ENCODE peak calls at places on chromosomes 3 and 15, in eight cellular contexts. T is germinal center; L is activated T-helper 2 cell treated with anti-CD3 and anti-CD28 coated beads, Interferon-gamma antibody, Interleukin-2, Interleukin-4, amounts not matched to agents 10 μg/mL and 5 μg/mL and 100 μg/mL, durations not matched to agents 14 hours and 24 hours and 36 hours; F is HCT116; D is ACHN; N is RWPE1; E is D721Med; W is hippocampal formation. A is an unnamed sample.

GRCh38 chr3:35936571-35936970 is 297.2 kb downstream of the ARPP21 start:
- DNase-seq in T (no peak), L (no peak), F (no peak), D (no peak), N (no peak), E (no peak), W (no peak), A (no peak)

GRCh38 chr15:32730677-32731654 is 13.2 kb downstream of the GREM1 start:
- DNase-seq in T (no peak), L (no peak), F (peak; percentile 55), D (peak; percentile 40), N (peak; percentile 91), E (no peak), W (no peak), A (no peak)

GRCh38 chr3:39296197-39297077 is 16.6 kb upstream of the CX3CR1 start:
- DNase-seq in T (no peak), L (no peak), F (no peak), D (no peak), N (no peak), E (no peak), W (no peak), A (no peak)

GRCh38 chr3:60574046-60574769 is 677.0 kb downstream of the FHIT start:
- DNase-seq in T (no peak), L (no peak), F (no peak), D (no peak), N (no peak), E (no peak), W (no peak), A (no peak)

GRCh38 chr3:189820365-189820720 is 189.2 kb downstream of the TP63 start:
- DNase-seq in T (no peak), L (no peak), F (no peak), D (no peak), N (no peak), E (no peak), W (no peak), A (no peak)

GRCh38 chr15:33565099-33565498 is 254.3 kb downstream of the RYR3 start:
- DNase-seq in T (no peak), L (no peak), F (no peak), D (no peak), N (peak; percentile 4), E (no peak), W (no peak), A (no peak)

GRCh38 chr3:52886049-52886730 is 11.2 kb downstream of the STIMATE start:
- DNase-seq in T (no peak), L (no peak), F (no peak), D (no peak), N (no peak), E (no peak), W (no peak), A (no peak)

GRCh38 chr3:53813229-53813628 is 33.0 kb downstream of the CHDH start:
- DNase-seq in T (no peak), L (no peak), F (no peak), D (no peak), N (no peak), E (no peak), W (no peak), A (no peak)

GRCh38 chr15:81174759-81175327 is 21.8 kb upstream of the IL16 start:
- DNase-seq in T (no peak), L (no peak), F (no peak), D (no peak), N (no peak), E (no peak), W (no peak), A (no peak)

GRCh38 chr15:66786708-66787471 is 84.9 kb downstream of the SMAD6 start:
- DNase-seq in T (no peak), L (no peak), F (no peak), D (no peak), N (no peak), E (no peak), W (no peak), A (no peak)

GRCh38 chr15:31147943-31148621 is 46.6 kb upstream of the TRPM1 start:
- DNase-seq in T (no peak), L (no peak), F (no peak), D (no peak), N (no peak), E (no peak), W (no peak), A (no peak)

GRCh38 chr3:52249683-52250082 is 4.1 kb downstream of the PPM1M start:
- DNase-seq in T (no peak), L (no peak), F (no peak), D (no peak), N (no peak), E (no peak), W (no peak), A (no peak)

GRCh38 chr3:116863842-116864626 is 154.5 kb downstream of the TUSC7 start:
- DNase-seq in T (peak; percentile 4), L (no peak), F (no peak), D (peak; percentile 42), N (peak; percentile 4), E (no peak), W (peak; percentile 30), A (peak; percentile 10)

GRCh38 chr3:46193436-46193835 is 14.7 kb downstream of the CCR1 start:
- DNase-seq in T (no peak), L (no peak), F (no peak), D (no peak), N (no peak), E (no peak), W (no peak), A (no peak)

GRCh38 chr3:141460097-141460704 is 26.6 kb upstream of the RASA2 start:
- DNase-seq in T (peak; percentile 82), L (peak; percentile 77), F (peak; percentile 75), D (peak; percentile 79), N (peak; percentile 83), E (peak; percentile 68), W (peak; percentile 80), A (peak; percentile 73)

GRCh38 chr3:13500133-13500885 is 20.2 kb downstream of the HDAC11 start:
- DNase-seq in T (peak; percentile 18), L (no peak), F (no peak), D (peak; percentile 10), N (no peak), E (no peak), W (no peak), A (no peak)

GRCh38 chr3:102114264-102114979 is 265.1 kb downstream of the NFKBIZ start:
- DNase-seq in T (no peak), L (peak; percentile 64), F (no peak), D (no peak), N (no peak), E (no peak), W (no peak), A (no peak)

GRCh38 chr3:44476963-44477311 is 533 bp downstream of the ZNF445 start:
- DNase-seq in T (no peak), L (no peak), F (no peak), D (no peak), N (no peak), E (no peak), W (no peak), A (no peak)

GRCh38 chr15:51731549-51732267 is 5.7 kb downstream of the LYSMD2 start:
- DNase-seq in T (peak; percentile 76), L (peak; percentile 26), F (no peak), D (peak; percentile 57), N (peak; percentile 25), E (no peak), W (peak; percentile 23), A (no peak)

GRCh38 chr3:159762981-159763465 is 225.6 kb upstream of the IL12A start:
- DNase-seq in T (peak; percentile 48), L (peak; percentile 34), F (no peak), D (peak; percentile 84), N (peak; percentile 81), E (no peak), W (no peak), A (no peak)

GRCh38 chr15:60679256-60679655 is 200.3 kb upstream of the ICE2 start:
- DNase-seq in T (no peak), L (no peak), F (no peak), D (no peak), N (peak; percentile 8), E (no peak), W (no peak), A (no peak)

GRCh38 chr3:130759692-130760338 is 13.2 kb upstream of the PIK3R4 start:
- DNase-seq in T (peak; percentile 44), L (peak; percentile 33), F (peak; percentile 34), D (peak; percentile 49), N (peak; percentile 54), E (no peak), W (no peak), A (peak; percentile 41)

GRCh38 chr3:195796795-195797194 is 14.9 kb downstream of the MUC4 start:
- DNase-seq in T (no peak), L (no peak), F (no peak), D (no peak), N (no peak), E (no peak), W (no peak), A (no peak)

GRCh38 chr15:74709011-74709410 is 13.2 kb upstream of the EDC3 start:
- DNase-seq in T (no peak), L (no peak), F (no peak), D (no peak), N (no peak), E (no peak), W (no peak), A (no peak)

GRCh38 chr3:55622733-55623132 is 135.6 kb upstream of the WNT5A start:
- DNase-seq in T (no peak), L (no peak), F (no peak), D (no peak), N (no peak), E (no peak), W (no peak), A (no peak)

GRCh38 chr15:80152896-80153876 is at the start of gene FAH:
- DNase-seq in T (peak; percentile 34), L (peak; percentile 33), F (no peak), D (peak; percentile 57), N (peak; percentile 36), E (no peak), W (peak; percentile 69), A (no peak)

GRCh38 chr3:60363817-60364216 is 887.4 kb downstream of the FHIT start:
- DNase-seq in T (no peak), L (no peak), F (no peak), D (no peak), N (no peak), E (no peak), W (no peak), A (no peak)

GRCh38 chr3:139718415-139718814 is 40.6 kb upstream of the NMNAT3 start:
- DNase-seq in T (no peak), L (no peak), F (peak; percentile 26), D (peak; percentile 55), N (peak; percentile 19), E (no peak), W (peak; percentile 2), A (no peak)

GRCh38 chr3:191388823-191389222 is 58.5 kb upstream of the UTS2B start:
- DNase-seq in T (no peak), L (no peak), F (no peak), D (peak; percentile 11), N (no peak), E (no peak), W (no peak), A (no peak)

GRCh38 chr15:65804252-65804931 is 12.3 kb upstream of the DENND4A start:
- DNase-seq in T (no peak), L (no peak), F (no peak), D (no peak), N (no peak), E (no peak), W (no peak), A (no peak)

GRCh38 chr3:120615863-120616599 is 19.9 kb downstream of the NDUFB4 start:
- DNase-seq in T (no peak), L (no peak), F (no peak), D (no peak), N (no peak), E (no peak), W (no peak), A (no peak)

GRCh38 chr3:126402666-126403302 is 8.1 kb downstream of the CFAP100 start:
- DNase-seq in T (no peak), L (no peak), F (no peak), D (no peak), N (no peak), E (no peak), W (no peak), A (no peak)

GRCh38 chr3:150132101-150132749 is 161.5 kb upstream of the PFN2 start:
- DNase-seq in T (peak; percentile 36), L (no peak), F (no peak), D (no peak), N (no peak), E (no peak), W (no peak), A (no peak)

GRCh38 chr15:50003786-50004334 is 115.2 kb downstream of the ATP8B4 start:
- DNase-seq in T (peak; percentile 63), L (peak; percentile 62), F (peak; percentile 80), D (peak; percentile 59), N (peak; percentile 86), E (peak; percentile 8), W (peak; percentile 81), A (peak; percentile 71)

A was measured in Panc1.